ENCODE peak calls at places on chromosomes 5 and 9, in five cellular contexts. X, P, N, Z and G are unnamed samples.

GRCh38 chr5:178467261-178468195 is 122.7 kb downstream of the COL23A1 start:
- DNase-seq in X (no peak), N (peak; percentile 55), P (no peak), Z (no peak), G (no peak)

GRCh38 chr5:172403191-172403794 is 51.0 kb downstream of the SH3PXD2B start:
- DNase-seq in N (peak; percentile 26), X (no peak), P (peak; percentile 83), Z (peak; percentile 78), G (peak; percentile 55)

GRCh38 chr9:135240222-135240621 is 152.8 kb downstream of the OLFM1 start:
- DNase-seq in X (no peak), P (no peak), N (no peak), Z (no peak), G (peak; percentile 23)

GRCh38 chr5:100746730-100747129 is 156.4 kb downstream of the ST8SIA4 start:
- DNase-seq in N (no peak), P (no peak), X (no peak), Z (no peak), G (no peak)

GRCh38 chr9:37967272-37967581 is 63.3 kb upstream of the SLC25A51 start:
- DNase-seq in P (no peak), N (no peak), Z (no peak), X (no peak), G (no peak)

GRCh38 chr9:131238402-131239021 is 37.8 kb downstream of the FAM78A start:
- DNase-seq in P (peak; percentile 91), X (no peak), Z (peak; percentile 87), N (no peak), G (peak; percentile 88)

GRCh38 chr9:124721109-124721850 is 49.8 kb downstream of the NR6A1 start:
- DNase-seq in Z (peak; percentile 69), N (peak; percentile 71), P (peak; percentile 78), X (peak; percentile 90), G (no peak)

GRCh38 chr9:12934515-12935301 is 159.9 kb downstream of the LURAP1L start:
- DNase-seq in Z (no peak), P (no peak), X (no peak), N (peak; percentile 40), G (no peak)

DNA sequence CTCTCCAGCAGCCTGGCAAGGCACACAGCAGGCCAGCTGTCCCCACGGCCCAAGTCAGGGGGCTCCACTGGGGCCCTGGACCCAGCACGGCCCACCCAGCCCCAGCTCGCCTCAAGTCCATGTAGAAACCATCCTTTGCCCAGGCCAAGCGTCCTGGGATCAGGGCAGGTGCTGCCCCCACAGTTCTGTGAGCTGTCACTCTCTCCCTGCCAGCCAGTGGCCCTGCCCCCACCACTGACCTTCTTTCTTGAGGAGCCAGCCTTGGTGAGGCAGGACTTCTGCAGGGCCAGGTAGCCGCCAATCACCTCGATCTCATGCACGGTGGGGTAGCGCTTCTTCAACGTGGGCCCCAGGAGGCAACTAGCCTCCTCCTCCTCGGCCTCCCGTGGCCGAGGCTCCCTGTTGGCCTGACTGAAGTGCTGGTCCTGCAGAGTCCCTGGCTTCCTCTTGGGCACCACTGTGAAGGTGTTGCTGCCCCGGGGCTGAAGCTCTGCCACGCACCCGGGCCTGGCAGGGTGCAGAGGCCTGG is 1.7 kb downstream of the TPRN start:
- DNase-seq in P (no peak), Z (no peak), X (no peak), N (no peak), G (no peak)
- H4K20me1 ChIP-seq in P (no peaks in the 10 kb centered on the region), Z (peaks cover 55% of the 10 kb centered on the region), X (no peaks in the 10 kb centered on the region), N (no peaks in the 10 kb centered on the region), G (peaks cover 26% of the 10 kb centered on the region)

GRCh38 chr5:176529824-176530195 is 7.4 kb downstream of the RNF44 start:
- DNase-seq in N (no peak), X (no peak), Z (no peak), P (no peak), G (peak; percentile 84)

GRCh38 chr5:176528761-176529115 is 8.5 kb downstream of the RNF44 start:
- DNase-seq in X (no peak), N (no peak), Z (no peak), P (no peak), G (peak; percentile 55)

GRCh38 chr5:176528301-176528700 is 8.9 kb downstream of the RNF44 start:
- DNase-seq in X (no peak), N (no peak), Z (no peak), P (no peak), G (peak; percentile 90)

GRCh38 chr5:176530406-176530982 is 6.7 kb downstream of the RNF44 start:
- DNase-seq in N (no peak), Z (no peak), P (no peak), X (no peak), G (peak; percentile 29)

GRCh38 chr5:176529116-176529823 is 7.9 kb downstream of the RNF44 start:
- DNase-seq in Z (no peak), P (no peak), N (no peak), X (no peak), G (peak; percentile 68)
- H3K4me1 ChIP-seq in Z (peaks cover 10% of the 10 kb centered on the region), P (peaks cover 3% of the 10 kb centered on the region), N (no peaks in the 10 kb centered on the region), X (peaks cover 11% of the 10 kb centered on the region), G (peaks cover 4% of the 10 kb centered on the region)

GRCh38 chr5:62317810-62318209 is 11.8 kb downstream of the KIF2A start:
- DNase-seq in N (peak; percentile 31), X (no peak), P (no peak), Z (no peak), G (no peak)
- H4K20me1 ChIP-seq in N (peaks cover 6% of the 10 kb centered on the region), X (peaks cover 27% of the 10 kb centered on the region), P (no peaks in the 10 kb centered on the region), Z (peaks cover 87% of the 10 kb centered on the region), G (peaks cover 47% of the 10 kb centered on the region)

GRCh38 chr5:119316116-119316515 is 39.7 kb upstream of the TNFAIP8 start:
- DNase-seq in X (no peak), P (no peak), N (no peak), Z (no peak), G (no peak)
- H3K4me1 ChIP-seq in X (peaks cover 22% of the 10 kb centered on the region), P (peaks cover 3% of the 10 kb centered on the region), N (peaks cover 7% of the 10 kb centered on the region), Z (peaks cover 7% of the 10 kb centered on the region), G (peaks cover 8% of the 10 kb centered on the region)

GRCh38 chr5:14669975-14670374 is 5.5 kb downstream of the OTULIN start:
- DNase-seq in X (peak; percentile 31), N (peak; percentile 59), P (peak; percentile 85), Z (peak; percentile 84), G (no peak)

GRCh38 chr5:14667290-14667689 is 2.8 kb downstream of the OTULIN start:
- DNase-seq in P (no peak), X (no peak), N (no peak), Z (no peak), G (no peak)

GRCh38 chr5:14669415-14669814 is 4.9 kb downstream of the OTULIN start:
- DNase-seq in Z (no peak), N (no peak), X (no peak), P (no peak), G (no peak)

GRCh38 chr5:14667770-14668169 is 3.3 kb downstream of the OTULIN start:
- DNase-seq in X (no peak), N (no peak), Z (no peak), P (no peak), G (no peak)

DNA sequence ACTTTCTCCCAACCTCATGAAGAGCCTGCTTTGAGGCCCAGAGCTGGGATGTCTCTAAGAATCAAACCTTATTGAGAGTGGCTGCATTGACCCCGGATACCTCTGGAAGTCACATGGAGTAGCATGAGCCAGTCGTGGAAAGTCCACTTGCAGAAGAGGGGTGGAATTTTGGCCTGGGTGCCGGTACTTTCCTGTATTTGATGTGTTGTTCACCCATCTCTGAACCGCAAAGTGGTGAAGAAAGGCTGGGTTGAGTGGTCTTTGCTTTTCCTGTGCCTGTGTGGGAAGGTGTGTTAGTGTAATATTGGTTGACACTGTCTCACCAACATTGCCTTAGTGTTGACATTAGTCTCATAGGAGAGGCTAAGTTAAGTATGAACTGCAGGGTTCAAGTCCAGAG is 3.7 kb downstream of the OTULIN start:
- DNase-seq in P (no peak), N (no peak), X (peak; percentile 18), Z (no peak), G (no peak)
- H4K20me1 ChIP-seq in P (no peaks in the 10 kb centered on the region), N (peaks cover 8% of the 10 kb centered on the region), X (peaks cover 27% of the 10 kb centered on the region), Z (peaks cover 69% of the 10 kb centered on the region), G (peaks cover 51% of the 10 kb centered on the region)

GRCh38 chr9:95027914-95028854 is 289.3 kb downstream of the FANCC start:
- DNase-seq in Z (no peak), P (peak; percentile 57), N (no peak), X (peak; percentile 39), G (no peak)

GRCh38 chr9:95030344-95030743 is 287.2 kb downstream of the FANCC start:
- DNase-seq in X (no peak), N (no peak), P (no peak), Z (no peak), G (no peak)

GRCh38 chr9:95029251-95029650 is 288.3 kb downstream of the FANCC start:
- DNase-seq in X (no peak), P (no peak), N (no peak), Z (no peak), G (no peak)

GRCh38 chr9:95029720-95030119 is 287.8 kb downstream of the FANCC start:
- DNase-seq in N (no peak), P (no peak), X (no peak), Z (no peak), G (no peak)

GRCh38 chr9:95028855-95029219 is 288.7 kb downstream of the FANCC start:
- DNase-seq in Z (no peak), N (no peak), P (no peak), X (no peak), G (no peak)
- H3K4me1 ChIP-seq in Z (peaks cover 39% of the 10 kb centered on the region), N (peaks cover 59% of the 10 kb centered on the region), P (peaks cover 24% of the 10 kb centered on the region), X (peaks cover 98% of the 10 kb centered on the region), G (peaks cover 83% of the 10 kb centered on the region)